ENCODE peak calls at places on chromosomes 6 and 20, in seven cellular contexts. F is NCI-H510A treated with DMSO at 0.1 percent for 48 hours, S is fibroblast of lung, D is tibial artery, A is H7, O is neural crest cell, Q is left colon. K is an unnamed sample.

GRCh38 chr6:42390228-42390934 is 61.3 kb downstream of the TRERF1 start:
- DNase-seq in A (no peak), S (no peak), Q (no peak), O (no peak), D (no peak), F (peak), K (no peak)

GRCh38 chr6:119385994-119386393 is 36.4 kb upstream of the MAN1A1 start:
- DNase-seq in F (no peak), Q (no peak), A (no peak), S (no peak), D (no peak), O (no peak), K (no peak)

GRCh38 chr6:13914346-13914745 is 10.4 kb upstream of the RNF182 start:
- DNase-seq in S (peak), D (no peak), F (no peak), A (no peak), Q (no peak), O (no peak), K (no peak)

GRCh38 chr20:47334022-47334551 is 22.4 kb downstream of the ZMYND8 start:
- DNase-seq in O (no peak), A (no peak), D (no peak), S (peak), F (no peak), Q (no peak), K (peak)

GRCh38 chr6:57283096-57283495 is 34.3 kb upstream of the PRIM2 start:
- DNase-seq in A (no peak), O (no peak), D (no peak), Q (no peak), S (no peak), F (peak), K (no peak)

GRCh38 chr6:107185570-107185969 is 70.3 kb upstream of the BEND3 start:
- DNase-seq in S (peak), Q (peak), A (peak), D (no peak), O (peak), F (peak), K (peak)

GRCh38 chr20:41894255-41894963 is 276.2 kb upstream of the CHD6 start:
- DNase-seq in D (no peak), O (no peak), S (no peak), F (no peak), Q (no peak), A (no peak), K (no peak)

GRCh38 chr20:51021067-51022025 is 1.6 kb downstream of the KCNG1 start:
- DNase-seq in O (no peak), Q (no peak), F (no peak), A (peak), S (peak), D (no peak), K (no peak)